ENCODE peak calls at places on chromosomes 1 and 21, in four cellular contexts. D, O, X and F are unnamed samples.

GRCh38 chr1:169486281-169486904 is 649 bp upstream of the SLC19A2 start:
- DNase-seq in O (peak; percentile 38), X (no peak), D (no peak), F (peak; percentile 11)

GRCh38 chr21:46172863-46173528 is 11.3 kb downstream of the SPATC1L start:
- DNase-seq in D (no peak), O (peak; percentile 1), X (no peak), F (no peak)

GRCh38 chr1:234698624-234699023 is 88.6 kb upstream of the IRF2BP2 start:
- DNase-seq in X (no peak), D (no peak), O (no peak), F (no peak)

GRCh38 chr1:204591473-204592090 is 75.4 kb downstream of the MDM4 start:
- DNase-seq in X (no peak), D (no peak), O (no peak), F (no peak)

GRCh38 chr1:214445846-214446614 is 105.4 kb downstream of the PTPN14 start:
- DNase-seq in X (no peak), O (no peak), D (no peak), F (peak; percentile 64)

GRCh38 chr21:16424331-16424749 is 694.6 kb downstream of the USP25 start:
- DNase-seq in X (no peak), O (no peak), D (peak; percentile 7), F (no peak)

GRCh38 chr1:248696775-248697174 is 5.8 kb downstream of the OR14I1 start:
- DNase-seq in X (no peak), O (no peak), D (no peak), F (peak; percentile 17)

GRCh38 chr1:223711173-223711572 is 1.2 kb upstream of the CAPN2 start:
- DNase-seq in D (no peak), O (peak; percentile 72), X (no peak), F (no peak)

GRCh38 chr1:227934476-227935313 is 13.0 kb downstream of the WNT9A start:
- DNase-seq in D (peak; percentile 91), X (no peak), O (peak; percentile 28), F (peak; percentile 60)

GRCh38 chr21:38741976-38742309 is 63.8 kb upstream of the ETS2 start:
- DNase-seq in D (no peak), O (peak; percentile 36), X (no peak), F (peak; percentile 18)

GRCh38 chr1:201095581-201096531 is 16.4 kb downstream of the CACNA1S start:
- DNase-seq in D (no peak), O (no peak), X (no peak), F (no peak)

GRCh38 chr21:46111857-46112730 is 14.2 kb downstream of the COL6A2 start:
- DNase-seq in X (no peak), O (no peak), D (no peak), F (no peak)

GRCh38 chr1:197985340-197985739 is 68.2 kb downstream of the LHX9 start:
- DNase-seq in O (no peak), X (no peak), D (no peak), F (peak; percentile 11)

GRCh38 chr1:210201671-210202070 is 30.9 kb upstream of the SERTAD4 start:
- DNase-seq in X (no peak), D (no peak), O (no peak), F (no peak)

GRCh38 chr1:81550753-81551152 is 250.0 kb upstream of the ADGRL2 start:
- DNase-seq in D (no peak), X (no peak), O (no peak), F (no peak)

GRCh38 chr1:161367684-161368398 is at the start of gene CFAP126:
- DNase-seq in O (peak; percentile 70), X (peak; percentile 35), D (peak; percentile 77), F (peak; percentile 74)

GRCh38 chr1:32367912-32368635 is 5.7 kb downstream of the TSSK3 start:
- DNase-seq in X (no peak), O (no peak), D (no peak), F (no peak)

GRCh38 chr1:59163268-59164092 is 133.4 kb upstream of the FGGY start:
- DNase-seq in D (no peak), X (no peak), O (no peak), F (peak; percentile 26)

GRCh38 chr1:107359472-107360241 is 218.8 kb downstream of the NTNG1 start:
- DNase-seq in D (no peak), O (no peak), X (no peak), F (no peak)

GRCh38 chr1:53959664-53960250 is 13.6 kb downstream of the LRRC42 start:
- DNase-seq in O (peak; percentile 35), X (no peak), D (peak; percentile 41), F (peak; percentile 40)

GRCh38 chr1:87452648-87453047 is 124.0 kb downstream of the LMO4 start:
- DNase-seq in X (no peak), D (no peak), O (no peak), F (no peak)

GRCh38 chr1:184682956-184683355 is 71.7 kb downstream of the EDEM3 start:
- DNase-seq in O (no peak), X (no peak), D (no peak), F (no peak)

GRCh38 chr1:65213271-65213905 is 65.4 kb downstream of the AK4 start:
- DNase-seq in X (no peak), O (no peak), D (no peak), F (no peak)

GRCh38 chr1:244022301-244022700 is 28.8 kb upstream of the ZBTB18 start:
- DNase-seq in D (no peak), X (no peak), O (no peak), F (peak; percentile 31)

GRCh38 chr1:220880367-220880680 is 1.1 kb downstream of the HLX start:
- DNase-seq in X (no peak), D (no peak), O (no peak), F (no peak)

GRCh38 chr1:78091215-78091813 is 45.5 kb downstream of the GIPC2 start:
- DNase-seq in D (no peak), O (peak; percentile 89), X (no peak), F (no peak)

GRCh38 chr1:233993651-233994050 is 89.2 kb downstream of the SLC35F3 start:
- DNase-seq in O (no peak), D (peak; percentile 29), X (peak; percentile 5), F (no peak)

GRCh38 chr1:172895050-172895460 is 155.7 kb downstream of the TNFSF18 start:
- DNase-seq in O (no peak), X (no peak), D (no peak), F (no peak)

GRCh38 chr1:235513495-235514366 is 9.5 kb upstream of the B3GALNT2 start:
- DNase-seq in O (peak; percentile 86), X (no peak), D (peak; percentile 74), F (peak; percentile 78)

GRCh38 chr1:38013027-38013588 is 574 bp downstream of the UTP11 start:
- DNase-seq in O (peak; percentile 83), X (no peak), D (no peak), F (peak; percentile 69)

GRCh38 chr1:210938416-210938925 is 195.5 kb downstream of the KCNH1 start:
- DNase-seq in X (no peak), D (no peak), O (no peak), F (no peak)

GRCh38 chr21:25760061-25760460 is 25.3 kb downstream of the GABPA start:
- DNase-seq in D (no peak), O (no peak), X (no peak), F (no peak)

GRCh38 chr1:55211456-55211855 is 3.7 kb downstream of the USP24 start:
- DNase-seq in O (no peak), X (no peak), D (no peak), F (no peak)

GRCh38 chr1:155485945-155486344 is 76.7 kb downstream of the ASH1L start:
- DNase-seq in X (peak; percentile 25), D (no peak), O (no peak), F (no peak)

GRCh38 chr1:97849350-97850339 is 71.2 kb downstream of the DPYD start:
- DNase-seq in O (no peak), D (peak; percentile 36), X (no peak), F (peak; percentile 84)

GRCh38 chr1:214058071-214058470 is 70.3 kb downstream of the PROX1 start:
- DNase-seq in D (no peak), X (no peak), O (no peak), F (no peak)

GRCh38 chr1:36836916-36837315 is 197.4 kb downstream of the GRIK3 start:
- DNase-seq in X (no peak), O (no peak), D (no peak), F (no peak)

GRCh38 chr1:212605441-212605976 is 3.1 kb upstream of the ATF3 start:
- DNase-seq in D (no peak), O (no peak), X (no peak), F (no peak)
- TF ChIP-seq MYC in D (no peak), O (no peak), X (no peak), F (no peak)

DNA sequence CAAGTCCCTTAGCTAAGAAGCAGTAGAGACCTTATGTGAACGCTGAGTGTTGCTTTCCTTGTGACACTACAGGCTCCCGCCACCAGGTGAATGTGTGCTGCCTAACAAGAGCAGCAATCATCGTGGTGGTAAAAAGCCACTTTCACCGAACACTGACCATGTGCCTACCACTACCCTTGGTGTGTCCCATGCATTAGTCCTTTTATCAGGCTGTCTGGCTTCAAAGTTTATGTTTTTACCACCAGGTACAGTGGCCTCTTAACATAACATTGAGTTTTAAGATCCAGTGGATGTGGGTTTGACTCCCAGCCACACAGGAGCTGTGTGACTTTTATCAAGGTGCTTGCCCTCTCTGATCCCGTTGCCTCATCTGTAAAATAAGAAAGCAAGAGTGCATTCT is 1.7 kb downstream of the C1QB start:
- DNase-seq in X (no peak), D (peak; percentile 45), O (no peak), F (no peak)
- H3K4me3 ChIP-seq in X (no peak overlapping the region), D (no peak overlapping the region), O (no peak overlapping the region), F (no peak overlapping the region)

DNA sequence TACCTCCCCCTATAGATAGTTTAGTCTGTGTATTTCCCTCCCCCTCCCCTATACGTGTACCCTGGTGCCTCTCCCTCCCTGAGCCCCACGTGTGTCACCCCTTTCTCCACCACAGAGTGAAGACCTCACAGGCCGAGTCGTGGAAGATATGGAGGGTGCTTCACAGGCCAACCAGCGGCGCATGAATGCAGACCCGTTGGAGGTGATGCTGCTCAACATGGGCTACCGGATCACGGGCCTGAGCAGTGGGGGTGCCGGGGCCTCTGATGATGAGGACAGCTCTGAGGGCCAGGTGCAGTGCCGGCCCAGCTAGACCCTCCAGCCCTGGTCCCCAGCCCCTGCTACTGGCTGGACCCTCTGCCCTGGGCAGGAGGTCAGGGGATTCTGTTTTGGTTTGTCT is 15.9 kb upstream of the TMEM222 start:
- DNase-seq in O (no peak), D (no peak), X (no peak), F (no peak)
- TF ChIP-seq MAX in O (no peak), D (no peak), X (no peak), F (no peak)

DNA sequence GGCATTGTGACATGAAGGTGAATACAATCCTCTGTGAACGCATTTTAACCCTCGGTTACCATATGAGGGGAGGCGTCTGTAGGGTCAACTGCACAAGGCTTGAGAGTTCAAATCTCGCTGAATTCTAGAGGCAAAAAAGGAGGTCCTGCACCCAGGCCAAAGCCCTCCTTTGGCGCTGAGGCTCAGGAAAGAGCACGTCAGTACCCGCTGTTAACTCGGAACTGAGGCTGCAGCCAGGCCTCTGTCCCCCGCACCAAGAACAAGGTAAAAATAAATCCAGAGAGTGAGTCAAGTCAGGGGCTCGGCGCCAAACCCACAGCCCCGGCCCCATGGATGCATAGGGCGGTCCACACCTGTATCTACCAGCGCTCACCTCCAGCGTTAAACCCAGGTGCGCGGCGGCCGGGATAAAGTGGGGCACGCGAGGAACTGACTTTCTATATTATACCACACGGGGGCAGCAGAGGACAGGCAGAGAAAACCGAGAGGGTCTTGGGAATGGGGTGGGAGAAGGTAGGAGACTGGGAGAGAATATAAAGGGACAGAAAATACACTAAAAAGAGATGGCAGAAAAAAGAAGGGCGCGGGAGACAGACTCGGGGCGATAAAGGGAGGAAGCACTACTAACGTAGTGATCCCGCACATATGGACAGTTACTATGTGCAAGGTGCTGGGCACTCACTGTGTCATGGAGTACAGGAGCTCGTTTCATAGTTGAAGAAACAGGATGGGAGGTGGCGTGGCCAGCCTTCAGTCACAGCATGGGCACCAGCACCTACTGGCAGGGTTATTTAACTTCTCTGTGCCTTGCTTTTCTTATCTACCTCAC is 54.9 kb downstream of the DMRTA2 start:
- DNase-seq in D (peak; percentile 15), O (peak; percentile 63), X (no peak), F (peak; percentile 34)
- TF ChIP-seq MYC in D (no peak), O (no peak), X (no peak), F (no peak)

GRCh38 chr1:2046953-2047748 is 3.1 kb upstream of the PRKCZ start:
- DNase-seq in O (no peak), X (no peak), D (no peak), F (no peak)
- H3K4me3 ChIP-seq in O (no peak overlapping the region), X (no peak overlapping the region), D (no peak overlapping the region), F (no peak overlapping the region)